ENCODE peak calls at places on chromosomes 6 and 20, in eight cellular contexts. One of them, this sample, is unnamed.

GRCh38 chr6:36347635-36348034 is 10.9 kb upstream of the BNIP5 start:
- DNase-seq in NCI-H1417: no peak
- DNase-seq in IMR-90: no peak
- DNase-seq in RCC 7860: no peak
- DNase-seq in gastrocnemius medialis: no peak
- DNase-seq in GM13976: no peak
- DNase-seq in fibroblast of pulmonary artery: peak; percentile 47
- DNase-seq in fibroblast of the aortic adventitia: peak; percentile 73
- DNase-seq in this sample: no peak

GRCh38 chr6:163461696-163462095 is 47.2 kb downstream of the QKI start:
- DNase-seq in GM13976: no peak
- DNase-seq in RCC 7860: no peak
- DNase-seq in IMR-90: no peak
- DNase-seq in gastrocnemius medialis: no peak
- DNase-seq in fibroblast of the aortic adventitia: no peak
- DNase-seq in fibroblast of pulmonary artery: no peak
- DNase-seq in NCI-H1417: no peak
- DNase-seq in this sample: no peak

GRCh38 chr20:31863296-31864085 is 6.8 kb downstream of the DUSP15 start:
- DNase-seq in GM13976: peak; percentile 10
- DNase-seq in gastrocnemius medialis: no peak
- DNase-seq in fibroblast of the aortic adventitia: no peak
- DNase-seq in NCI-H1417: no peak
- DNase-seq in RCC 7860: no peak
- DNase-seq in fibroblast of pulmonary artery: no peak
- DNase-seq in IMR-90: no peak
- DNase-seq in this sample: no peak

GRCh38 chr20:61023612-61024011 is 228.4 kb upstream of the CDH4 start:
- DNase-seq in IMR-90: no peak
- DNase-seq in RCC 7860: no peak
- DNase-seq in GM13976: no peak
- DNase-seq in fibroblast of pulmonary artery: no peak
- DNase-seq in fibroblast of the aortic adventitia: no peak
- DNase-seq in NCI-H1417: no peak
- DNase-seq in gastrocnemius medialis: no peak
- DNase-seq in this sample: no peak

GRCh38 chr6:15996030-15996429 is 132.9 kb upstream of the MYLIP start:
- DNase-seq in GM13976: no peak
- DNase-seq in fibroblast of pulmonary artery: peak; percentile 39
- DNase-seq in gastrocnemius medialis: no peak
- DNase-seq in IMR-90: no peak
- DNase-seq in RCC 7860: no peak
- DNase-seq in NCI-H1417: no peak
- DNase-seq in fibroblast of the aortic adventitia: no peak
- DNase-seq in this sample: no peak

GRCh38 chr6:34358389-34358906 is 34.0 kb downstream of the NUDT3 start:
- DNase-seq in fibroblast of pulmonary artery: peak; percentile 49
- DNase-seq in gastrocnemius medialis: peak; percentile 70
- DNase-seq in NCI-H1417: peak; percentile 12
- DNase-seq in GM13976: no peak
- DNase-seq in IMR-90: peak; percentile 77
- DNase-seq in fibroblast of the aortic adventitia: peak; percentile 57
- DNase-seq in RCC 7860: no peak
- DNase-seq in this sample: no peak

GRCh38 chr6:10441004-10441654 is 26.3 kb upstream of the TFAP2A start:
- DNase-seq in RCC 7860: peak; percentile 93
- DNase-seq in fibroblast of the aortic adventitia: peak; percentile 96
- DNase-seq in GM13976: no peak
- DNase-seq in fibroblast of pulmonary artery: peak; percentile 91
- DNase-seq in IMR-90: peak; percentile 87
- DNase-seq in gastrocnemius medialis: no peak
- DNase-seq in NCI-H1417: no peak
- DNase-seq in this sample: no peak

GRCh38 chr6:53464942-53465460 is 79.9 kb downstream of the GCLC start:
- DNase-seq in gastrocnemius medialis: peak; percentile 43
- DNase-seq in NCI-H1417: no peak
- DNase-seq in fibroblast of the aortic adventitia: no peak
- DNase-seq in fibroblast of pulmonary artery: no peak
- DNase-seq in RCC 7860: no peak
- DNase-seq in GM13976: no peak
- DNase-seq in IMR-90: peak; percentile 10
- DNase-seq in this sample: no peak

GRCh38 chr20:40010483-40010882 is 678.6 kb downstream of the MAFB start:
- DNase-seq in IMR-90: no peak
- DNase-seq in NCI-H1417: no peak
- DNase-seq in fibroblast of pulmonary artery: no peak
- DNase-seq in fibroblast of the aortic adventitia: no peak
- DNase-seq in RCC 7860: no peak
- DNase-seq in GM13976: no peak
- DNase-seq in gastrocnemius medialis: peak; percentile 16
- DNase-seq in this sample: no peak

GRCh38 chr6:139165324-139165723 is 30.4 kb downstream of the HECA start:
- DNase-seq in RCC 7860: no peak
- DNase-seq in fibroblast of the aortic adventitia: no peak
- DNase-seq in NCI-H1417: no peak
- DNase-seq in IMR-90: no peak
- DNase-seq in fibroblast of pulmonary artery: no peak
- DNase-seq in gastrocnemius medialis: no peak
- DNase-seq in GM13976: no peak
- DNase-seq in this sample: no peak

GRCh38 chr6:37822851-37823682 is 3.5 kb downstream of the ZFAND3 start:
- DNase-seq in gastrocnemius medialis: no peak
- DNase-seq in IMR-90: no peak
- DNase-seq in fibroblast of the aortic adventitia: peak; percentile 57
- DNase-seq in fibroblast of pulmonary artery: peak; percentile 39
- DNase-seq in NCI-H1417: no peak
- DNase-seq in RCC 7860: no peak
- DNase-seq in GM13976: no peak
- DNase-seq in this sample: no peak

GRCh38 chr20:40535816-40536215 is 153.2 kb downstream of the MAFB start:
- DNase-seq in GM13976: no peak
- DNase-seq in fibroblast of the aortic adventitia: no peak
- DNase-seq in fibroblast of pulmonary artery: peak; percentile 33
- DNase-seq in RCC 7860: no peak
- DNase-seq in IMR-90: no peak
- DNase-seq in NCI-H1417: no peak
- DNase-seq in gastrocnemius medialis: no peak
- DNase-seq in this sample: no peak

GRCh38 chr6:89657445-89658158 is 19.1 kb upstream of the LYRM2 start:
- DNase-seq in GM13976: no peak
- DNase-seq in gastrocnemius medialis: no peak
- DNase-seq in RCC 7860: no peak
- DNase-seq in fibroblast of the aortic adventitia: no peak
- DNase-seq in fibroblast of pulmonary artery: no peak
- DNase-seq in NCI-H1417: no peak
- DNase-seq in IMR-90: no peak
- DNase-seq in this sample: no peak

GRCh38 chr6:163337958-163338357 is 76.6 kb upstream of the QKI start:
- DNase-seq in RCC 7860: no peak
- DNase-seq in gastrocnemius medialis: peak; percentile 62
- DNase-seq in fibroblast of pulmonary artery: no peak
- DNase-seq in GM13976: no peak
- DNase-seq in NCI-H1417: no peak
- DNase-seq in fibroblast of the aortic adventitia: no peak
- DNase-seq in IMR-90: no peak
- DNase-seq in this sample: no peak

GRCh38 chr6:75409286-75409685 is 84.3 kb downstream of the FILIP1 start:
- DNase-seq in GM13976: no peak
- DNase-seq in gastrocnemius medialis: no peak
- DNase-seq in fibroblast of the aortic adventitia: peak; percentile 55
- DNase-seq in IMR-90: peak; percentile 80
- DNase-seq in RCC 7860: peak; percentile 83
- DNase-seq in NCI-H1417: no peak
- DNase-seq in fibroblast of pulmonary artery: no peak
- DNase-seq in this sample: no peak

GRCh38 chr20:22333885-22334545 is 250.4 kb downstream of the FOXA2 start:
- DNase-seq in RCC 7860: peak; percentile 36
- DNase-seq in GM13976: peak; percentile 66
- DNase-seq in fibroblast of pulmonary artery: peak; percentile 73
- DNase-seq in NCI-H1417: peak; percentile 70
- DNase-seq in IMR-90: peak; percentile 47
- DNase-seq in gastrocnemius medialis: peak; percentile 25
- DNase-seq in fibroblast of the aortic adventitia: peak; percentile 76
- DNase-seq in this sample: no peak

GRCh38 chr6:99002826-99003225 is 55.1 kb upstream of the FBXL4 start:
- DNase-seq in GM13976: no peak
- DNase-seq in IMR-90: no peak
- DNase-seq in gastrocnemius medialis: no peak
- DNase-seq in fibroblast of the aortic adventitia: no peak
- DNase-seq in NCI-H1417: no peak
- DNase-seq in RCC 7860: no peak
- DNase-seq in fibroblast of pulmonary artery: peak; percentile 23
- DNase-seq in this sample: no peak

GRCh38 chr6:75934643-75935472 is 137.6 kb downstream of the IMPG1 start:
- DNase-seq in fibroblast of the aortic adventitia: peak; percentile 80
- DNase-seq in NCI-H1417: peak; percentile 38
- DNase-seq in RCC 7860: peak; percentile 30
- DNase-seq in IMR-90: peak; percentile 79
- DNase-seq in GM13976: peak; percentile 81
- DNase-seq in gastrocnemius medialis: peak; percentile 13
- DNase-seq in fibroblast of pulmonary artery: peak; percentile 84
- DNase-seq in this sample: no peak

GRCh38 chr20:62685781-62686555 is 22.7 kb upstream of the NTSR1 start:
- DNase-seq in GM13976: no peak
- DNase-seq in gastrocnemius medialis: no peak
- DNase-seq in RCC 7860: no peak
- DNase-seq in IMR-90: no peak
- DNase-seq in fibroblast of pulmonary artery: no peak
- DNase-seq in NCI-H1417: peak; percentile 91
- DNase-seq in fibroblast of the aortic adventitia: no peak
- DNase-seq in this sample: peak; percentile 20

GRCh38 chr6:87628881-87629280 is 38.9 kb downstream of the ORC3 start:
- DNase-seq in fibroblast of the aortic adventitia: peak; percentile 46
- DNase-seq in RCC 7860: no peak
- DNase-seq in NCI-H1417: no peak
- DNase-seq in IMR-90: peak; percentile 31
- DNase-seq in GM13976: no peak
- DNase-seq in gastrocnemius medialis: no peak
- DNase-seq in fibroblast of pulmonary artery: peak; percentile 31
- DNase-seq in this sample: no peak

This sample was measured in cerebellar nuclear complex.